ENCODE peak calls at places on chromosome 3, in nine cellular contexts. G is brain microvascular endothelial cell, L is body of pancreas, Q is psoas muscle, X is uterus, J is Panc1, D is small intestine, S is neuronal stem cell, Y is trophoblast cell. W is an unnamed sample.

GRCh38 chr3:65406470-65406869 is 632.2 kb downstream of the MAGI1 start:
- DNase-seq in D (no peak), Y (peak; percentile 30), Q (no peak), G (no peak), S (no peak), J (no peak), L (no peak), X (no peak), W (no peak)

GRCh38 chr3:23685484-23686258 is 120.1 kb upstream of the UBE2E1 start:
- DNase-seq in L (peak; percentile 52), X (peak; percentile 89), Y (peak; percentile 76), S (no peak), J (peak; percentile 94), G (peak; percentile 99), Q (peak; percentile 78), D (peak; percentile 98), W (peak; percentile 88)

GRCh38 chr3:131283862-131284261 is 97.7 kb upstream of the NUDT16 start:
- DNase-seq in S (no peak), Y (no peak), J (no peak), D (no peak), X (no peak), L (peak; percentile 51), Q (no peak), G (no peak), W (no peak)

GRCh38 chr3:133408366-133408765 is 8.5 kb downstream of the BFSP2 start:
- DNase-seq in Y (peak; percentile 63), S (no peak), L (no peak), D (no peak), Q (no peak), G (peak; percentile 48), X (no peak), J (no peak), W (no peak)

GRCh38 chr3:111961461-111962269 is 17.2 kb upstream of the ABHD10 start:
- DNase-seq in G (no peak), S (no peak), L (no peak), Q (no peak), X (no peak), Y (no peak), D (no peak), J (no peak), W (no peak)

GRCh38 chr3:4493931-4494806 is 1.0 kb downstream of the ITPR1 start:
- DNase-seq in Q (no peak), Y (no peak), L (peak; percentile 20), D (peak; percentile 16), G (no peak), S (peak; percentile 31), X (no peak), J (no peak), W (no peak)

GRCh38 chr3:114756506-114757279 is 390.4 kb downstream of the ZBTB20 start:
- DNase-seq in S (no peak), X (peak; percentile 50), G (no peak), L (peak; percentile 55), Y (peak; percentile 42), J (no peak), Q (no peak), D (no peak), W (peak; percentile 83)

GRCh38 chr3:139506792-139507191 is 30.5 kb upstream of the RBP2 start:
- DNase-seq in Q (no peak), S (no peak), X (no peak), L (no peak), J (no peak), G (no peak), D (peak; percentile 75), Y (no peak), W (no peak)

GRCh38 chr3:84965141-84965540 is 6.4 kb downstream of the CADM2 start:
- DNase-seq in L (no peak), Y (no peak), D (no peak), S (peak; percentile 74), J (no peak), X (no peak), G (no peak), Q (no peak), W (no peak)

GRCh38 chr3:191051037-191051436 is 148.0 kb upstream of the OSTN start:
- DNase-seq in Q (no peak), L (no peak), Y (no peak), G (no peak), D (peak; percentile 10), X (no peak), J (no peak), S (peak; percentile 23), W (no peak)

GRCh38 chr3:4794798-4795197 is 184.4 kb upstream of the BHLHE40 start:
- DNase-seq in J (no peak), Y (no peak), Q (no peak), S (no peak), L (no peak), X (no peak), G (no peak), D (no peak), W (no peak)

GRCh38 chr3:108486272-108486787 is 24.1 kb downstream of the MYH15 start:
- DNase-seq in L (no peak), Q (no peak), X (no peak), J (no peak), D (no peak), S (no peak), Y (no peak), G (no peak), W (no peak)

GRCh38 chr3:12423131-12423530 is 61.1 kb upstream of the TSEN2 start:
- DNase-seq in S (no peak), X (no peak), L (no peak), Y (no peak), D (no peak), J (no peak), Q (no peak), G (no peak), W (no peak)
- H3K27ac ChIP-seq in S (no peak overlapping the region), X (no peak overlapping the region), L (no peak overlapping the region), Y (no peak overlapping the region), D (no peak overlapping the region), J (peak overlapping the region; percentile 85), Q (no peak overlapping the region), G (no peak overlapping the region), W (no peak overlapping the region)

GRCh38 chr3:177917234-177917861 is 618.9 kb upstream of the KCNMB2 start:
- DNase-seq in Q (no peak), Y (no peak), S (no peak), J (no peak), G (no peak), L (no peak), X (no peak), D (no peak), W (no peak)
- H3K27ac ChIP-seq in Q (no peak overlapping the region), Y (no peak overlapping the region), S (no peak overlapping the region), J (no peak overlapping the region), G (no peak overlapping the region), L (no peak overlapping the region), X (no peak overlapping the region), D (no peak overlapping the region), W (no peak overlapping the region)

DNA sequence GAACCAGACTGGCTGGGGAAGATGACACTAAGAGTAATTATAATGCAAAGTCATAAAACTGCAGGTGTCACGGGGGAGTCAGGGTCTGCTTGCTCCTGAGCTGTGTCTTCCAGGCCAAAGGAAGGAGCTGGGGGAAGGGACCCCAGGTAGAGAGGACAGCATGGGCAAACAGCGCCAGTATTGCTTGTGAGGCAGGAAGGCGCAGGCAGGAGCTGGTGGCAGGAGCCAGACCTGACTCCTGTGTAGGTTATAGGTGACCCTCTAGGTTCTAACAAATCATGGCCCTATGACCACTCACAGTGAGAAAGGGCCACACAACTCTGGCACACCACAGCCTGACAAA is 1.9 kb downstream of the CISH start:
- DNase-seq in X (no peak), L (no peak), J (no peak), Q (no peak), D (no peak), G (no peak), S (no peak), Y (no peak), W (no peak)
- H3K27ac ChIP-seq in X (no peak overlapping the region), L (peak overlapping the region; percentile 88), J (no peak overlapping the region), Q (peak overlapping the region; percentile 91), D (peak overlapping the region; percentile 93), G (no peak overlapping the region), S (no peak overlapping the region), Y (no peak overlapping the region), W (no peak overlapping the region)

DNA sequence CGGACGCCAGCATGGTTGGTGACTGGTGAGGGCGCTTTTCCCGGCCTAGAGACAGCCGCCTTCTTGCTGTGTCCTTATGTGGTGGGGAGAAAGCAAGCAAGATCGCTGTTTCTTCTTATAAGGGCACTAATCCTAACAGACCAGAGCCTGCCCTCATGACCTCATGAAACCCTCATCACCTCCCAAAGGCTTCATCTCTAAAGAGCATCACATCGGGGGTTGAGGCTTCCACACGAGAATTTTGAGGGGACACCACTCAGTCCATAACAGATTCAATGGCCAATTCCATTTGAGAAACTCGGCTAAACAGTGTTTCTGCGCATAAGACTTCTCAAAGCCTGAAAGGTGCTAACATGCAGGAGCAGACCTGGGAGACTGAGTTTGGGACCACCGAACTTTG is 54.0 kb downstream of the VGLL4 start:
- DNase-seq in Q (no peak), G (no peak), Y (no peak), S (no peak), L (no peak), X (peak; percentile 9), J (no peak), D (no peak), W (no peak)
- H3K27ac ChIP-seq in Q (peak overlapping the region; percentile 33), G (no peak overlapping the region), Y (no peak overlapping the region), S (no peak overlapping the region), L (peak overlapping the region; percentile 77), X (peak overlapping the region; percentile 88), J (peak overlapping the region; percentile 96), D (no peak overlapping the region), W (no peak overlapping the region)

DNA sequence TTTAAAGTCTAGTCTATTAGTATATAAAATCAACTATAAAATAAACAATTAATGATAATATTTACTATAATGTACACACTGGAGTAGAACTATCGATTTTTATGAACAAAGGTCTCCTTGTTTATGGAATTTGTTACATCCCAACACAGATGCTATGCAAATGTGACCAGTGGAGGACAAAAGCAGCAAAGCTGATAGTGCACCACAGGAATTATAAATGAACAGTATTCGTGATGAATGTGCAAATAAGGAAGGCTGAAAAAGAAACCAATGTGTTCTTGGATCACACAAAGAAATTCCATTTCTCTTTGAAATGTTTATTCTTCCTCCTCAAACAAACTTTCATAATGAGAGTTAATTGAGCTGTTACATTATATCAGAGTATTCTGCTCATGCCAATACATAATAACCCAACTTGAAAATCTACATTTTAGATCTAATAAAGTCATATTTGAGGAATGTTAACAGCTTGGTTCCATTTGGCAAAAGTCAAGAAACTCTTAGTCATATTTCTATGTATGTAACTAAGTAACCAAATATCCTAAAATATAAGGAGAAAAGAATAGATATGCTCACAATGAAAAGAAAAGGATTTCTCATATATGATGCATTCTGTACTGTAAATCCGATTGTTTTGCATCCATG is 79.3 kb downstream of the NEK10 start:
- DNase-seq in G (no peak), S (no peak), Q (no peak), L (no peak), D (peak; percentile 1), X (no peak), Y (no peak), J (no peak), W (no peak)
- H3K27ac ChIP-seq in G (no peak overlapping the region), S (no peak overlapping the region), Q (no peak overlapping the region), L (no peak overlapping the region), D (no peak overlapping the region), X (no peak overlapping the region), Y (no peak overlapping the region), J (no peak overlapping the region), W (no peak overlapping the region)

DNA sequence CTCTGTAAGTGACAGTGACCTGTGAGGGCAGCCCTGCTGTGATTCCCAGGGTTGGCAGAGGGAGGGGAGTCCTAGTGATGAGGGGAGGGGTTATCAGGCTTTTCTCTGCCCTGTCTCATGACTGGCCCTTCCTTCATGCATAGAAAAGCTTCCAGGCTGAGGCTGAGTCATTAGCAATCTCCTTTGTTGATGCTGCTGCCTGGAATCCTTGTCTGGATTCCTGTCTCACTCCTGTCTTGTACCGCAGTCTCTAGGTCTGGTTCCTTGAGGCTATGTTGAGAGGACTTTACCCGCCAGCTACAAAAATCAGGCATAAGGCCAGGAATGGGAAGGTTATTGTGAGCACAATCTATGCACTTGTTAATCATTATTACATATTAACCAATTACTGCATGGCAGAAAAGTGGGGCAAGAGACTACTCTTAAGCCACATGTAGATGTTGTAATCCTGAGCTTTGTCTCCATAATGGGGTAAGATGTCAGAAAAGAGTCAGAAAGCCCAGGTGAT is 7.2 kb downstream of the KLHL6 start:
- DNase-seq in Q (no peak), X (no peak), L (no peak), S (peak; percentile 66), Y (peak; percentile 91), D (peak; percentile 98), J (no peak), G (peak; percentile 96), W (peak; percentile 91)
- H3K27ac ChIP-seq in Q (no peak overlapping the region), X (no peak overlapping the region), L (no peak overlapping the region), S (peak overlapping the region; percentile 64), Y (peak overlapping the region; percentile 60), D (peak overlapping the region; percentile 50), J (no peak overlapping the region), G (peak overlapping the region; percentile 46), W (peak overlapping the region; percentile 18)